ENCODE peak calls at places on chromosome 4, in five cellular contexts. One of them, this sample, is unnamed.

GRCh38 chr4:48698029-48698901 is 81.8 kb downstream of the FRYL start:
- DNase-seq in activated CD8-positive, alpha-beta T cell treated with anti-CD3 and anti-CD28 coated beads, Interleukin-2, amount 10 ng/mL, durations not matched to agents 7 days and 5 days: no peak
- DNase-seq in lung: peak; percentile 69
- DNase-seq in ecto neural progenitor cell: no peak
- DNase-seq in stimulated activated CD8-positive, alpha-beta memory T cell treated with anti-CD3 and anti-CD28 coated beads, Interleukin-7, amount 100 ng/mL, for 24 hours: no peak
- DNase-seq in this sample: no peak

GRCh38 chr4:879730-880079 is 52.4 kb downstream of the GAK start:
- DNase-seq in activated CD8-positive, alpha-beta T cell treated with anti-CD3 and anti-CD28 coated beads, Interleukin-2, amount 10 ng/mL, durations not matched to agents 7 days and 5 days: peak; percentile 58
- DNase-seq in lung: no peak
- DNase-seq in ecto neural progenitor cell: no peak
- DNase-seq in stimulated activated CD8-positive, alpha-beta memory T cell treated with anti-CD3 and anti-CD28 coated beads, Interleukin-7, amount 100 ng/mL, for 24 hours: peak; percentile 15
- DNase-seq in this sample: no peak

GRCh38 chr4:36285784-36286480 is 4.5 kb downstream of the DTHD1 start:
- DNase-seq in activated CD8-positive, alpha-beta T cell treated with anti-CD3 and anti-CD28 coated beads, Interleukin-2, amount 10 ng/mL, durations not matched to agents 7 days and 5 days: peak; percentile 80
- DNase-seq in lung: no peak
- DNase-seq in ecto neural progenitor cell: no peak
- DNase-seq in stimulated activated CD8-positive, alpha-beta memory T cell treated with anti-CD3 and anti-CD28 coated beads, Interleukin-7, amount 100 ng/mL, for 24 hours: no peak
- DNase-seq in this sample: no peak

GRCh38 chr4:30789219-30789671 is 69.1 kb downstream of the PCDH7 start:
- DNase-seq in activated CD8-positive, alpha-beta T cell treated with anti-CD3 and anti-CD28 coated beads, Interleukin-2, amount 10 ng/mL, durations not matched to agents 7 days and 5 days: no peak
- DNase-seq in lung: no peak
- DNase-seq in ecto neural progenitor cell: no peak
- DNase-seq in stimulated activated CD8-positive, alpha-beta memory T cell treated with anti-CD3 and anti-CD28 coated beads, Interleukin-7, amount 100 ng/mL, for 24 hours: no peak
- DNase-seq in this sample: no peak

GRCh38 chr4:4388418-4388817 is 1.5 kb downstream of the NSG1 start:
- DNase-seq in activated CD8-positive, alpha-beta T cell treated with anti-CD3 and anti-CD28 coated beads, Interleukin-2, amount 10 ng/mL, durations not matched to agents 7 days and 5 days: no peak
- DNase-seq in lung: no peak
- DNase-seq in ecto neural progenitor cell: no peak
- DNase-seq in stimulated activated CD8-positive, alpha-beta memory T cell treated with anti-CD3 and anti-CD28 coated beads, Interleukin-7, amount 100 ng/mL, for 24 hours: no peak
- DNase-seq in this sample: no peak

GRCh38 chr4:44916406-44916805 is 190.1 kb upstream of the GNPDA2 start:
- DNase-seq in activated CD8-positive, alpha-beta T cell treated with anti-CD3 and anti-CD28 coated beads, Interleukin-2, amount 10 ng/mL, durations not matched to agents 7 days and 5 days: no peak
- DNase-seq in lung: no peak
- DNase-seq in ecto neural progenitor cell: no peak
- DNase-seq in stimulated activated CD8-positive, alpha-beta memory T cell treated with anti-CD3 and anti-CD28 coated beads, Interleukin-7, amount 100 ng/mL, for 24 hours: no peak
- DNase-seq in this sample: no peak

GRCh38 chr4:53889335-53890084 is 174.9 kb downstream of the CHIC2 start:
- DNase-seq in activated CD8-positive, alpha-beta T cell treated with anti-CD3 and anti-CD28 coated beads, Interleukin-2, amount 10 ng/mL, durations not matched to agents 7 days and 5 days: no peak
- DNase-seq in lung: no peak
- DNase-seq in ecto neural progenitor cell: no peak
- DNase-seq in stimulated activated CD8-positive, alpha-beta memory T cell treated with anti-CD3 and anti-CD28 coated beads, Interleukin-7, amount 100 ng/mL, for 24 hours: no peak
- DNase-seq in this sample: no peak

GRCh38 chr4:170667814-170668213 is 578.1 kb upstream of the AADAT start:
- DNase-seq in activated CD8-positive, alpha-beta T cell treated with anti-CD3 and anti-CD28 coated beads, Interleukin-2, amount 10 ng/mL, durations not matched to agents 7 days and 5 days: no peak
- DNase-seq in lung: no peak
- DNase-seq in ecto neural progenitor cell: no peak
- DNase-seq in stimulated activated CD8-positive, alpha-beta memory T cell treated with anti-CD3 and anti-CD28 coated beads, Interleukin-7, amount 100 ng/mL, for 24 hours: no peak
- DNase-seq in this sample: no peak

GRCh38 chr4:73816814-73817213 is 19.7 kb upstream of the CXCL6 start:
- DNase-seq in activated CD8-positive, alpha-beta T cell treated with anti-CD3 and anti-CD28 coated beads, Interleukin-2, amount 10 ng/mL, durations not matched to agents 7 days and 5 days: no peak
- DNase-seq in lung: no peak
- DNase-seq in ecto neural progenitor cell: no peak
- DNase-seq in stimulated activated CD8-positive, alpha-beta memory T cell treated with anti-CD3 and anti-CD28 coated beads, Interleukin-7, amount 100 ng/mL, for 24 hours: no peak
- DNase-seq in this sample: no peak